ENCODE peak calls at places on chromosomes 4 and X, in six cellular contexts. F, Z, W, H, N and M are unnamed samples.

GRCh38 chrX:24619647-24620046 is 27.5 kb downstream of the PCYT1B start:
- DNase-seq in F (peak), Z (peak), W (peak), H (no peak), N (peak), M (no peak)

GRCh38 chr4:148261861-148262260 is 180.4 kb downstream of the NR3C2 start:
- DNase-seq in F (no peak), Z (no peak), W (no peak), H (no peak), N (no peak), M (no peak)

GRCh38 chrX:124217289-124218251 is 114.9 kb upstream of the TEX13D start:
- DNase-seq in F (no peak), Z (peak), W (no peak), H (no peak), N (no peak), M (no peak)

GRCh38 chr4:185411833-185412232 is 13.9 kb downstream of the UFSP2 start:
- DNase-seq in F (no peak), Z (no peak), W (no peak), H (no peak), N (no peak), M (no peak)

GRCh38 chrX:19799319-19800182 is 87.8 kb downstream of the SH3KBP1 start:
- DNase-seq in F (no peak), Z (no peak), W (no peak), H (no peak), N (no peak), M (no peak)

GRCh38 chrX:23493941-23494374 is 159.3 kb downstream of the PTCHD1 start:
- DNase-seq in F (peak), Z (no peak), W (no peak), H (no peak), N (no peak), M (no peak)

GRCh38 chrX:2608638-2609430 is 82.3 kb upstream of the CD99 start:
- DNase-seq in F (peak), Z (peak), W (peak), H (peak), N (peak), M (peak)

GRCh38 chr4:156312261-156312847 is 358.7 kb upstream of the CTSO start:
- DNase-seq in F (no peak), Z (no peak), W (no peak), H (no peak), N (no peak), M (no peak)

GRCh38 chrX:44580466-44580865 is 37.8 kb upstream of the FUNDC1 start:
- DNase-seq in F (peak), Z (no peak), W (no peak), H (no peak), N (no peak), M (no peak)

GRCh38 chrX:111270339-111270738 is at the start of gene CAPN6:
- DNase-seq in F (peak), Z (no peak), W (no peak), H (no peak), N (peak), M (no peak)

GRCh38 chr4:37594095-37594494 is 92.1 kb downstream of the RELL1 start:
- DNase-seq in F (no peak), Z (no peak), W (no peak), H (no peak), N (no peak), M (no peak)

GRCh38 chr4:182749768-182750167 is 167.4 kb downstream of the DCTD start:
- DNase-seq in F (no peak), Z (no peak), W (no peak), H (no peak), N (no peak), M (no peak)

GRCh38 chrX:37818031-37818430 is 29.3 kb downstream of the DYNLT3 start:
- DNase-seq in F (no peak), Z (no peak), W (no peak), H (no peak), N (no peak), M (no peak)

GRCh38 chr4:5952286-5953002 is 59.6 kb upstream of the CRMP1 start:
- DNase-seq in F (no peak), Z (no peak), W (no peak), H (no peak), N (no peak), M (no peak)

GRCh38 chr4:150401083-150401687 is 180.8 kb upstream of the MAB21L2 start:
- DNase-seq in F (no peak), Z (no peak), W (no peak), H (no peak), N (no peak), M (no peak)

GRCh38 chr4:143185253-143186107 is 763 bp downstream of the USP38 start:
- DNase-seq in F (peak), Z (peak), W (peak), H (peak), N (peak), M (no peak)

GRCh38 chrX:133475953-133476352 is 60.7 kb upstream of the GPC4 start:
- DNase-seq in F (no peak), Z (no peak), W (no peak), H (no peak), N (no peak), M (no peak)

GRCh38 chr4:65668201-65669007 is 1.9 kb downstream of the EPHA5 start:
- DNase-seq in F (no peak), Z (no peak), W (peak), H (no peak), N (peak), M (no peak)

GRCh38 chr4:16598241-16599224 is 299.9 kb downstream of the LDB2 start:
- DNase-seq in F (peak), Z (peak), W (no peak), H (no peak), N (no peak), M (no peak)

GRCh38 chr4:141898336-141898735 is 262.0 kb downstream of the IL15 start:
- DNase-seq in F (no peak), Z (no peak), W (no peak), H (no peak), N (no peak), M (no peak)

GRCh38 chr4:151227731-151228130 is 49.2 kb upstream of the PRSS48 start:
- DNase-seq in F (peak), Z (no peak), W (no peak), H (peak), N (peak), M (peak)

GRCh38 chr4:25771672-25772071 is 91.1 kb downstream of the SEL1L3 start:
- DNase-seq in F (no peak), Z (no peak), W (no peak), H (no peak), N (no peak), M (no peak)

GRCh38 chr4:102518703-102519131 is 17.6 kb downstream of the NFKB1 start:
- DNase-seq in F (no peak), Z (no peak), W (no peak), H (no peak), N (no peak), M (no peak)

GRCh38 chr4:168509786-168510185 is 12.9 kb downstream of the PALLD start:
- DNase-seq in F (no peak), Z (no peak), W (no peak), H (no peak), N (no peak), M (no peak)

GRCh38 chrX:626745-627509 is 3.7 kb upstream of the SHOX start:
- DNase-seq in F (peak), Z (no peak), W (no peak), H (no peak), N (no peak), M (no peak)

GRCh38 chr4:151600432-151600831 is 160.4 kb downstream of the GATB start:
- DNase-seq in F (no peak), Z (no peak), W (no peak), H (no peak), N (no peak), M (no peak)

GRCh38 chrX:45233541-45233940 is 32.9 kb upstream of the DIPK2B start:
- DNase-seq in F (no peak), Z (no peak), W (no peak), H (no peak), N (no peak), M (no peak)

GRCh38 chrX:16517206-16517605 is 132.8 kb upstream of the S100G start:
- DNase-seq in F (no peak), Z (no peak), W (no peak), H (no peak), N (no peak), M (no peak)

GRCh38 chr4:26058537-26058936 is 144.5 kb downstream of the SMIM20 start:
- DNase-seq in F (no peak), Z (no peak), W (peak), H (no peak), N (no peak), M (no peak)

DNA sequence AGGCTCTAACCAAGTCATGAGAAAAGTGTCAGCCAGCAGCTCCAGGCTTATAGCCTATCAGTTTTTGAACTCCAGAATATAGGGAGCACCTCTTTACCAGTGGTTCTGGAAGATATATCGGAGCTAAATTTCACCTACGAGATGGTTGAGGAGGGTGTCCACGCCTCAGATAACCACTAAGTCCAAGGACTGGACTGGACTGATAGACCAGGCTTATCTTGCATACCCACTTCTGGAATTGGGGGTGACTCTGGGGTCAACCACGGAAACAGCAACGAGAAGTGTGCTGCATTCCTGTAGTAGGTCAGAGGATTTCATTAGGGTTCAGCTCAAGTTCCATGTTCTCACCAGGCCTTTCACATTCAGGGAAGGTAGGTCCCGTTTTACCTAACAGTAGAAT is 38.6 kb upstream of the TRPC3 start:
- DNase-seq in F (no peak), Z (no peak), W (no peak), H (no peak), N (no peak), M (no peak)
- TF ChIP-seq EP300 in F (no peak), Z (no peak), W (no peak), H (no peak), N (no peak), M (no peak)

DNA sequence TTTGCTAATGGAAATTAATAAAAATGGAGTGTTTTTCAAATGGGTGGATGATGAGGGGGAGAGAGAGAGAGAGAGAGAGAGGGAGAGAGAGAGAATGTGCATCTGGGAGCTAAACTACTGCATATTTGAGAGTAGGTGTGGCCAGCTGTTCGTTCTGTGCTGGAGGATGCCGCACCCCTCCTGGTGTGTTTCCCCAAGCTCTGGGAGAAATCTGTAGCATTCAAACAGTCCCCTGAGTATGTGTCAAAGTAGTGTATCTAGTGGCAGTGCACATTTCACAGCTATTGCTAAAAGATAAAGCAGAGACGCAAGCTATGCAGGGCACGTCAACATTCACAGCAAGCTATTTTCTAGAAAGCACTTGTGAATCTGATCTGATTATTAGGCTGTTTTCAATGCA is 83.6 kb upstream of the LIMCH1 start:
- DNase-seq in F (no peak), Z (no peak), W (no peak), H (no peak), N (no peak), M (no peak)
- TF ChIP-seq EP300 in F (no peak), Z (no peak), W (no peak), H (no peak), N (no peak), M (no peak)

GRCh38 chr4:76256032-76256431 is 4.5 kb downstream of the FAM47E start:
- DNase-seq in F (no peak), Z (no peak), W (no peak), H (no peak), N (no peak), M (no peak)

GRCh38 chr4:76252271-76252653 is 741 bp downstream of the FAM47E start:
- DNase-seq in F (no peak), Z (no peak), W (no peak), H (no peak), N (no peak), M (no peak)

GRCh38 chr4:76250962-76251361 is 559 bp upstream of the FAM47E start:
- DNase-seq in F (no peak), Z (no peak), W (peak), H (no peak), N (no peak), M (no peak)

GRCh38 chr4:76253511-76253910 is 2.0 kb downstream of the FAM47E start:
- DNase-seq in F (no peak), Z (no peak), W (no peak), H (no peak), N (no peak), M (no peak)

DNA sequence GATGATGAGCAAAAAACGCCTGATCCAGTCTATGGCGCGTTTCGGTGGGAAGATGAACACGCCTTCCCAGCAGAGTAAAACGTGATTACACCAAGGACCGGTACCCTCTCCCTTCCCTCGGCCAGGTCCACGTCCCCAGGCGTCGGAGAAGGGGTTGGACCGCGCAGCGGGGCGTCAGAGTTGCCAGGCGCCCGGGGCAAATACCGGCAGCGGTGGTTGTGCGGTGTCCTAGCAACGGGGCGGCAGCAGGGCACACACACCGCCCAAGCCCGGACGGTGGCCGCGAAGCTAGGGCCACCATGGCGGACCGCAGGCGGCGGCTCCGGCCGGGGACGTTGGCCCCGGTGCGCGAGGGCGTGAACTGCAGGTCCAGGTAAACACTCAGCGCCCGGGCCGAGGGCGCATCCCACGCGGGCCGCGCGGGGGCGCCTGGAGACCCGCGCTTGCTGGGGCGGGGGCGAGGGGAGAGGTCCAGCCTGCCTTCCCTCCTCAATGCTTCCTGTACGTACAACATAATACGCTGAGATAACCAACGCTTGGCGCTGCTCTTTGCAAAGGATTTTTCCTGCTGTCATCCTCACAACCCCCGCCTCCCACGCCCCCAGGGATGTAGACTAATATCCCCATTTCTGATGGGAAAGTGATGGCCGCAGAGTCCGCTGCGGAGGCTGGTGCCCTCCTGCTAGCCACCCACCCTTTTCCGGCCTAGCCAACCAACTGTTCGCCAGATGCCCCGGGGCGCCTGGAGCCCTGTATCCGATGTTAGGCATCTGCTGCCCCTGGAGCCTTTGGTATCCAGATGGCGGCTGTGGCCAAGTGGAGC is at the start of gene FAM47E:
- DNase-seq in F (peak), Z (peak), W (peak), H (peak), N (peak), M (no peak)
- TF ChIP-seq EP300 in F (no peak), Z (peak), W (no peak), H (no peak), N (no peak), M (no peak)

DNA sequence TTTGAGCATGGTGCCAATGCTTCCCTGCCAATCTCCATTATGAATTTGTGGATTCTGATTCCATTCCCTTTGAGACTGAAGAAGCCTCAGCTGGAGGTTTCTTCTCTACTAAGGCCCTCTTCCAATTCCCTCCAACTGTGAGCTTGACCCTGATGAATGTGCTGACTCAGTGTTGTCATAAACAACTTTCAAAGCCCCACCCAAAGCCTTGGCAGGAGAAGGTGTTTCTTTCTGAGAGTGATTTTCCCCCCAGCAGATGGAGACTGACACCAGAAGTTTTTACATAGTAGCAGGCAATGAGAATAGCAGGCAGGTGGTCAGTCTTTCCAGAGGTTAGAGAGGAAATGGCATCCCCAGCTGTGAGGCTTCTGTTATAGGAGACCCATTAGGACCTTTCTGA is 53.1 kb downstream of the OCRL start:
- DNase-seq in F (peak), Z (no peak), W (no peak), H (no peak), N (no peak), M (no peak)
- TF ChIP-seq EP300 in F (no peak), Z (no peak), W (no peak), H (no peak), N (no peak), M (no peak)